ENCODE peak calls at places on chromosomes 1 and 21, in eight cellular contexts. X is HepG2, N is heart left ventricle, B is body of pancreas, Z is gastrocnemius medialis, L is HCT116, U is K562, P is A549. H is an unnamed sample.

GRCh38 chr1:230124187-230125128 is 57.4 kb downstream of the GALNT2 start:
- ATAC-seq in L (no peak), N (peak; percentile 27), B (no peak), U (peak; percentile 11), Z (no peak), P (no peak), X (no peak), H (no peak)

GRCh38 chr1:199945591-199945990 is 81.9 kb upstream of the NR5A2 start:
- ATAC-seq in B (no peak), P (no peak), L (no peak), Z (no peak), X (no peak), N (no peak), U (no peak), H (no peak)

GRCh38 chr1:111649648-111650047 is 30.1 kb downstream of the RAP1A start:
- ATAC-seq in N (no peak), L (no peak), P (no peak), Z (no peak), U (no peak), X (no peak), B (peak; percentile 45), H (no peak)

GRCh38 chr1:176656257-176656995 is 193.5 kb downstream of the PAPPA2 start:
- ATAC-seq in Z (peak; percentile 99), P (no peak), L (no peak), U (no peak), N (peak; percentile 99), X (no peak), B (peak; percentile 99), H (peak; percentile 71)

GRCh38 chr1:234517087-234517802 is 38.3 kb upstream of the TARBP1 start:
- ATAC-seq in B (no peak), L (no peak), Z (no peak), N (no peak), U (no peak), P (no peak), X (no peak), H (no peak)

GRCh38 chr1:88509369-88509768 is 174.7 kb upstream of the PKN2 start:
- ATAC-seq in L (no peak), Z (no peak), U (no peak), P (no peak), X (no peak), B (no peak), N (no peak), H (peak; percentile 36)

GRCh38 chr1:110243581-110243980 is 33.5 kb downstream of the KCNC4 start:
- ATAC-seq in N (no peak), B (no peak), L (no peak), X (no peak), Z (no peak), U (no peak), P (no peak), H (peak; percentile 37)

GRCh38 chr1:94286864-94287437 is 49.6 kb upstream of the ARHGAP29 start:
- ATAC-seq in Z (no peak), B (no peak), X (no peak), L (peak; percentile 35), U (no peak), P (no peak), N (no peak), H (no peak)

GRCh38 chr1:209249280-209249670 is 334.2 kb upstream of the CAMK1G start:
- ATAC-seq in U (no peak), X (no peak), Z (no peak), B (no peak), P (no peak), N (no peak), L (no peak), H (no peak)

GRCh38 chr21:29164330-29164942 is 34.0 kb downstream of the MAP3K7CL start:
- ATAC-seq in B (peak; percentile 80), Z (peak; percentile 82), X (peak; percentile 82), N (peak; percentile 62), L (peak; percentile 72), P (peak; percentile 87), U (peak; percentile 87), H (peak; percentile 68)
- TF ChIP-seq POLR2A in B (no peak), Z (no peak), X (no peak), N (no peak), L (no peak), P (no peak), U (no peak), H (no peak)

GRCh38 chr1:161158316-161159016 is 834 bp upstream of the USP21 start:
- ATAC-seq in L (no peak), X (no peak), B (no peak), U (peak; percentile 4), Z (no peak), N (no peak), P (no peak), H (no peak)

GRCh38 chr1:161159087-161159914 is at the start of gene USP21:
- ATAC-seq in U (peak; percentile 91), P (peak; percentile 94), L (peak; percentile 92), X (peak; percentile 93), Z (peak; percentile 96), N (peak; percentile 96), B (peak; percentile 97), H (peak; percentile 95)

GRCh38 chr1:161157867-161158266 is 1.4 kb upstream of the USP21 start:
- ATAC-seq in N (no peak), X (no peak), U (no peak), B (no peak), L (no peak), Z (no peak), P (no peak), H (no peak)

DNA sequence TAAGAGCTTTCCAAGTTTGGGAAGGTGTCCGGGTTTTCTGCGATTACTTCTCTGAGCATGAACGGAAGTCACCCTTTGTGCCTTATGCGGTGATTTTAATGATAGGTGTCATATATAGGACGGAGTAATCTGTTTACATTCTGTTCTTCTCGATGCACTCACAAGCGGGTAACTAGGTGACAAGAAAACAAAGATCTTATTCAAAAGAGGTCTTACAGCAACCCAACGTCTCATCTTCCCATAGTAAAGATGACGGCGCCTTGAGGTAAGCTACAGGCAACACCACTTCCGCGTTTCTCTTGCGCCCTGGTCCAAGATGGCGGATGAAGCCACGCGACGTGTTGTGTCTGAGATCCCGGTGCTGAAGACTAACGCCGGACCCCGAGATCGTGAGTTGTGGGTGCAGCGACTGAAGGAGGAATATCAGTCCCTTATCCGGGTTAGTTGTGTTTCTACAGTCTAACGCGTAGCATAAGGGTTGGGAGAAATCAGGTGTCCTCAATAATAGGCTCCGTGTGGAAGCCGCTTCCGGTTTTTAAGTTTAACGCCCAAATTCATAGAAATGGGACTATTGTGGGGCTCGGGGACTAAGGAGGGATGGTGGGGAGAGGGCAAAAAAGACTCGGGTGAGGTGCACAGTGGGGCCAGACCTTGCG is at the start of gene UFC1:
- ATAC-seq in U (peak; percentile 92), Z (peak; percentile 98), L (peak; percentile 92), N (peak; percentile 94), P (peak; percentile 96), X (peak; percentile 95), B (peak; percentile 95), H (peak; percentile 91)
- TF ChIP-seq POLR2A in U (peak; percentile 94), Z (no peak), L (no peak), N (peak; percentile 33), P (peak; percentile 63), X (peak; percentile 77), B (peak; percentile 91), H (no peak)

DNA sequence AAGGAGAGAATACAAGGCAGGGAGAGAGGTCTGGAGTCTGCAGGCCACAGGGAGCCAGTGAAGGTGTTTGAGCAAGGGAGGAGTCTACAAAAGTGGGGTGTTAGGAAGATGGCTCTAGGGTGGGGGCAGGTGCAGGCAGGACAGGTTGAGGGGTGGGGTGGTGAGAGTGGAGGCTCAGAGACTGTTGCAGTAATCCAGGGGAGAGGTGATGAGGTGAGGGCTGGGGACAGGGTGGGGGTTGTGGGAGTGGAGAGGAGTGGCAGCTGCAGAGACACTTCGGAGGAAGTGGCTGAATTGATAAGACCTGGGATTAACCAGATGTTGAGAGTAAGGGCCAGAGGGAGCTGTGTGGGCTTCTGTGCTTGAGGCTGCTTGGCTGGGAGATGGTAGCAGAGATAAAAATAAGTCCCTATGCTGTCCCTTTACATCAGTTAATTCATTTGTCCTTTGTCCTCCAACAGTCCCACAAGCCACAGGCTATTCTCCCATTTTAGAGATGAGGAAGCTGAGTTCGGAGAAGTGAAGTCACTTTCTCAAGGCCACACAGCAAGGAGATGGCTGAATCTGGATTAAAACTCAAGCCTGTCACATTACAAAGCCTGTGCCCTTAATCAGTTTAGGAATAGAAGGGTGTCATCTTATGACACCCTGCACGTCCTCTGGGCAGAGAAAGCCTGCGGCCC is 54.8 kb upstream of the SYNC start:
- ATAC-seq in L (no peak), U (peak; percentile 68), Z (no peak), X (no peak), B (no peak), N (no peak), P (no peak), H (no peak)
- TF ChIP-seq POLR2A in L (no peak), U (no peak), Z (no peak), X (no peak), B (no peak), N (no peak), P (no peak), H (no peak)

DNA sequence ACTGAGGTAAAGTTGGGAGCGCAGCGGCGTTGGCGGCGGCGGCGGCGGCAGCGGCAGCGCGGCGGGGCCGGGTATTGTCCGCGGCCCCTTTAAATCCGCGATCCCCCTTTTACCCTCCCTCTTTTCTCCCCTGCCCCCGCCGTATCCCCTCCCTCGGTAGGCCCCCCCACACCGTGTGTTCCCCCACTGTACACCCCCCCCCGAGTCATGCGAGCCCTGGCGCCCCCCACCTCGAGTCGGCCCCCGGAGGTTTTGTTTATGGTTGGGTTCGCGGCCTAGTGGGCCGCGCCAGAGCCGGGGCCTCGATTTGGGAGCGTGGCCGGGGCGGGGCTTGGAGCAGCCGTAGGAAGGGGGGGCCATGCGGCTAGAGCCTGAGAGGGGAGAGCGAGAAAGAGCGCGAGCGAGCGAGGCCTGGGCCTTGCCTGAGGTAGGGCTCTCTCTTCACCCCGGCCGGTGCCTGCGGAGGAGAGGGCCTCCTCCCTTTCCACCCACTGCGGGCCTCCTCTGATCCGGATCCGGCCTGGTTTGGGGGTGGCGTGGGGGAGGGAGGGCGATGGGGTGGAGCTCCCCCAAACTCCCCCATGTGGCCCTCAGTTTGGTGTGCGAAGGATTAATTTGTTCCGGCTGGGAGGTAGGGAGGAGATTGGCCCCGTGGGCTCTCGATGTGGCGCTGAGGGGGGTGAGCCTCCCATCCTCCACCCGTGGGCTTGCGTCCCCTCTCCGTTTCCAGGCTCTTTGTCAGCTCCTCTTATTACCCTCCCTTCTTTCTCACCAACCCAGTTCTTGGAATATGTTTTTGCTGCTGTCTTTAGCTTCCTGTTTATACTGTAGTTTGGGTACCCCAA is 437 bp downstream of the UBAP2L start:
- ATAC-seq in U (peak; percentile 75), B (peak; percentile 19), P (peak; percentile 48), N (peak; percentile 40), L (peak; percentile 41), X (peak; percentile 43), Z (peak; percentile 6), H (peak; percentile 35)
- TF ChIP-seq POLR2A in U (peak; percentile 31), B (no peak), P (peak; percentile 18), N (no peak), L (no peak), X (no peak), Z (no peak), H (no peak)

DNA sequence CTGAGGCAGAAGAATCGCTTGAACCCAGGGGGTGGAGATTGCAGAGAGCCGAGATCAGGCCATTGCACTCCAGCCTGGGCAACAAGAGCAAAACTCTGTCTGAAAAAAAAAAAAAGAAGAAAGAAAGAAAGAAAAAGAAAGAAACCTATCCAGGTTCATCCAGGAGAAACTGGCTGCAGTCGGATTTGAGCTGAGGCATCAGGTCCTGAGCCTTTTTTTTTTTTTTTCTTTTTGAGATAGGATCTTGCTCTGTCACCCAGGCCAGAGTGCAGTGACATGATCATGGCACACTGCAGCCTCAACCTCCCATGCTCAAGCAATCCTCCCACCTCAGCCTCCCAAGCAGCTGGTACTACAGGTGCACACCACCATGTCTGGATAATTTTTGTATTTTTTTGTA is 22.5 kb upstream of the LUZP1 start:
- ATAC-seq in U (no peak), L (no peak), P (no peak), N (no peak), B (no peak), X (no peak), Z (no peak), H (no peak)
- TF ChIP-seq POLR2A in U (no peak), L (no peak), P (no peak), N (no peak), B (no peak), X (no peak), Z (no peak), H (no peak)